ENCODE peak calls at places on chromosome 22, in seven cellular contexts. E is GM12865; D is CD8-positive, alpha-beta T cell; V is dorsolateral prefrontal cortex; C is uterus; H is glutamatergic neuron; P is left ventricle myocardium inferior. T is an unnamed sample.

GRCh38 chr22:47408409-47408808 is 646.0 kb downstream of the TBC1D22A start:
- DNase-seq in E (no peak), D (no peak), V (no peak), C (no peak), H (no peak), P (no peak), T (no peak)

GRCh38 chr22:36068776-36069344 is 40.2 kb upstream of the RBFOX2 start:
- DNase-seq in E (no peak), D (no peak), V (no peak), C (no peak), H (no peak), P (no peak), T (no peak)

GRCh38 chr22:23376256-23376655 is 195.9 kb downstream of the BCR start:
- DNase-seq in E (peak; percentile 71), D (no peak), V (no peak), C (no peak), H (no peak), P (no peak), T (peak; percentile 59)

GRCh38 chr22:38262051-38262795 is 10.6 kb downstream of the TMEM184B start:
- DNase-seq in E (peak; percentile 83), D (no peak), V (peak; percentile 85), C (peak; percentile 57), H (no peak), P (peak; percentile 50), T (peak; percentile 74)

GRCh38 chr22:27576815-27577564 is 224.6 kb downstream of the MN1 start:
- DNase-seq in E (no peak), D (no peak), V (no peak), C (no peak), H (no peak), P (peak; percentile 59), T (no peak)

GRCh38 chr22:32324505-32325415 is 32.9 kb upstream of the RFPL3 start:
- DNase-seq in E (no peak), D (no peak), V (no peak), C (no peak), H (no peak), P (no peak), T (no peak)

GRCh38 chr22:19060356-19061009 is 61.7 kb downstream of the DGCR2 start:
- DNase-seq in E (no peak), D (no peak), V (no peak), C (no peak), H (no peak), P (no peak), T (no peak)

GRCh38 chr22:32876516-32876915 is 75.0 kb downstream of the TIMP3 start:
- DNase-seq in E (no peak), D (no peak), V (no peak), C (no peak), H (no peak), P (no peak), T (no peak)

GRCh38 chr22:26172389-26172990 is 3.2 kb downstream of the SEZ6L start:
- DNase-seq in E (peak; percentile 57), D (no peak), V (peak; percentile 39), C (no peak), H (peak; percentile 79), P (no peak), T (peak; percentile 36)

GRCh38 chr22:19504900-19505734 is 19.1 kb downstream of the CLDN5 start:
- DNase-seq in E (no peak), D (no peak), V (no peak), C (no peak), H (no peak), P (no peak), T (no peak)

GRCh38 chr22:44460287-44461082 is 37.5 kb downstream of the RTL6 start:
- DNase-seq in E (no peak), D (no peak), V (no peak), C (no peak), H (no peak), P (no peak), T (peak; percentile 5)
- TF ChIP-seq CTCF in E (no peak), D (no peak), V (no peak), C (no peak), H (no peak), P (no peak), T (no peak)

GRCh38 chr22:41197808-41198585 is 7.1 kb upstream of the L3MBTL2 start:
- DNase-seq in E (no peak), D (no peak), V (peak; percentile 45), C (no peak), H (no peak), P (peak; percentile 52), T (peak; percentile 77)
- TF ChIP-seq CTCF in E (no peak), D (no peak), V (no peak), C (no peak), H (no peak), P (peak; percentile 45), T (no peak)

DNA sequence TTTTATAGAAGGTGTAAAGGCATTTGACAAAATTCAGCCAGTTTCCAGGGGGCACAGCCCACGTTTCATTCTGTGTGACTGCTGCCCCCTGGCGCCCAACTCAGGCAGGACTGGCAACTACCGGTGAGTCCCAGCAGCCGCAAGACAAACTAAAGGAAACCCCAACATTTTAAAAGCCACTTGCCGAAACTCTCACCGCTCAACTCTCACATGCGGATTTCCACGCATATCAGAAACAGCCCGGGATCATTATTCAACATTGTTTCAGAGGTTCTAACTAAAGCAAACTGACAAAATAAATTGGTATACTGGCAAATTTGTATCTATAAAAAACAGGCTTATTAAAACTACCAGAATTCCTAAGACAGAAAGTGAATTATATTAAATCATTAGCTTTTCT is 48.2 kb downstream of the MORC2 start:
- DNase-seq in E (peak; percentile 76), D (peak; percentile 80), V (peak; percentile 84), C (peak; percentile 79), H (peak; percentile 90), P (peak; percentile 81), T (peak; percentile 84)
- TF ChIP-seq CTCF in E (peak; percentile 90), D (peak; percentile 96), V (peak; percentile 99), C (peak; percentile 82), H (peak; percentile 95), P (no peak), T (peak; percentile 87)

GRCh38 chr22:28883917-28884753 is 763 bp downstream of the ZNRF3 start:
- DNase-seq in E (peak; percentile 38), D (peak; percentile 1), V (no peak), C (peak; percentile 53), H (peak; percentile 49), P (peak; percentile 37), T (peak; percentile 51)

GRCh38 chr22:28884754-28885375 is 1.5 kb downstream of the ZNRF3 start:
- DNase-seq in E (no peak), D (no peak), V (no peak), C (no peak), H (no peak), P (no peak), T (peak; percentile 41)

GRCh38 chr22:28883657-28883916 is 215 bp downstream of the ZNRF3 start:
- DNase-seq in E (no peak), D (no peak), V (no peak), C (no peak), H (no peak), P (no peak), T (no peak)

GRCh38 chr22:28887725-28888459 is 4.5 kb downstream of the ZNRF3 start:
- DNase-seq in E (no peak), D (no peak), V (no peak), C (no peak), H (no peak), P (no peak), T (no peak)

DNA sequence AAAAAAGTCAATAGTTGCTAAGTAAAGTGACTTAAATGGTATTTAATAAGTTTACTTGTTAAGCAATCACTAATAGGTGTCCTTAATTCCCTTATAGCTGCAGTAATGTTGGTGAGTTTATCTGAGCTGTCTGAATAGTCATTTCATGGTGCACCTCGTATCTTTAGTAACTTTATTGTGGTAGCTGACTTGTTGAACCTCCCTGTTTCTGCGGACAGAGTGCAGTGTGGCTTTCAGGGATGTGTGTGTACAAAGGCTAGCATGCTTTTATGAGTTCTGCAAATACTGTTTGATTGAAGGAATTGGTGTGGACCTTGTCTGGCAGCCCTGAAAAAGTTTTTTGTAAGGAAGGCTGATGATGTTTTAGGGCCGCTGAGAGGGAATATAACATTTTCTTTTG is 2.6 kb downstream of the ZNRF3 start:
- DNase-seq in E (no peak), D (no peak), V (no peak), C (no peak), H (no peak), P (no peak), T (peak; percentile 68)
- TF ChIP-seq CTCF in E (no peak), D (no peak), V (no peak), C (no peak), H (no peak), P (no peak), T (no peak)

T was measured in colonic mucosa.